ENCODE peak calls at places on chromosome 2, in five cellular contexts. B, U, S, J and N are unnamed samples. For H3K4me1, the result is how much of the 10 kb centered on the place peaks cover.

GRCh38 chr2:110978148-110978547 is 142.6 kb upstream of the BCL2L11 start:
- DNase-seq in B (no peak), U (no peak), S (no peak), J (no peak), N (no peak)

GRCh38 chr2:149799296-149799695 is 211.7 kb upstream of the MMADHC start:
- DNase-seq in B (no peak), U (no peak), S (no peak), J (no peak), N (peak)

GRCh38 chr2:109497447-109497846 is 116.3 kb downstream of the SEPTIN10 start:
- DNase-seq in B (no peak), U (no peak), S (no peak), J (no peak), N (no peak)

GRCh38 chr2:72757177-72757775 is 68.6 kb downstream of the EXOC6B start:
- DNase-seq in B (no peak), U (no peak), S (no peak), J (peak), N (peak)

GRCh38 chr2:160165095-160165494 is 35.0 kb downstream of the ITGB6 start:
- DNase-seq in B (no peak), U (no peak), S (no peak), J (no peak), N (no peak)

GRCh38 chr2:219454217-219454616 is 19.6 kb downstream of the SPEG start:
- DNase-seq in B (no peak), U (no peak), S (peak), J (no peak), N (no peak)

GRCh38 chr2:157471078-157471477 is 27.2 kb upstream of the CYTIP start:
- DNase-seq in B (no peak), U (no peak), S (no peak), J (no peak), N (no peak)

GRCh38 chr2:165239230-165239629 is at the start of gene SCN2A:
- DNase-seq in B (no peak), U (no peak), S (no peak), J (no peak), N (peak)

GRCh38 chr2:121008978-121009377 is 273.3 kb downstream of the GLI2 start:
- DNase-seq in B (no peak), U (no peak), S (no peak), J (no peak), N (no peak)

GRCh38 chr2:157420771-157421323 is 23.0 kb downstream of the CYTIP start:
- DNase-seq in B (no peak), U (no peak), S (no peak), J (no peak), N (no peak)

GRCh38 chr2:2108756-2109155 is 222.3 kb downstream of the MYT1L start:
- DNase-seq in B (no peak), U (no peak), S (no peak), J (no peak), N (no peak)

GRCh38 chr2:241052677-241053360 is 49.3 kb downstream of the MTERF4 start:
- DNase-seq in B (no peak), U (no peak), S (no peak), J (no peak), N (no peak)

GRCh38 chr2:218357194-218358177 is 829 bp downstream of the CATIP start:
- DNase-seq in B (no peak), U (no peak), S (no peak), J (no peak), N (no peak)

GRCh38 chr2:228545041-228545440 is 363.6 kb upstream of the SPHKAP start:
- DNase-seq in B (no peak), U (no peak), S (no peak), J (no peak), N (no peak)

GRCh38 chr2:172088245-172089004 is 3.1 kb downstream of the DLX1 start:
- DNase-seq in B (no peak), U (no peak), S (no peak), J (no peak), N (no peak)

GRCh38 chr2:108594132-108594981 is 60.1 kb downstream of the LIMS1 start:
- DNase-seq in B (no peak), U (no peak), S (no peak), J (no peak), N (no peak)

GRCh38 chr2:120257522-120257921 is 4.9 kb downstream of the RALB start:
- DNase-seq in B (no peak), U (no peak), S (no peak), J (no peak), N (no peak)

GRCh38 chr2:210475726-210476125 is 833 bp downstream of the LANCL1 start:
- DNase-seq in B (no peak), U (no peak), S (no peak), J (no peak), N (no peak)

GRCh38 chr2:101518470-101519172 is 43.7 kb upstream of the RFX8 start:
- DNase-seq in B (peak), U (no peak), S (no peak), J (peak), N (peak)

GRCh38 chr2:98478861-98479770 is 34.5 kb downstream of the INPP4A start:
- DNase-seq in B (no peak), U (no peak), S (no peak), J (no peak), N (no peak)

GRCh38 chr2:7014201-7014640 is 97.0 kb downstream of the RNF144A start:
- DNase-seq in B (no peak), U (no peak), S (no peak), J (no peak), N (peak)

GRCh38 chr2:7930800-7931635 is 750.8 kb upstream of the ID2 start:
- DNase-seq in B (no peak), U (no peak), S (no peak), J (no peak), N (no peak)

GRCh38 chr2:160932960-160933359 is 227.3 kb upstream of the TANK start:
- DNase-seq in B (no peak), U (no peak), S (no peak), J (no peak), N (no peak)

GRCh38 chr2:136060401-136060940 is 57.5 kb downstream of the CXCR4 start:
- DNase-seq in B (no peak), U (no peak), S (no peak), J (no peak), N (no peak)

GRCh38 chr2:12548906-12549305 is 167.8 kb upstream of the TRIB2 start:
- DNase-seq in B (no peak), U (no peak), S (no peak), J (no peak), N (no peak)

GRCh38 chr2:14340703-14341102 is 291.8 kb upstream of the LRATD1 start:
- DNase-seq in B (no peak), U (no peak), S (no peak), J (no peak), N (no peak)

GRCh38 chr2:238409341-238410200 is 17.2 kb upstream of the ASB1 start:
- DNase-seq in B (no peak), U (no peak), S (no peak), J (no peak), N (no peak)

GRCh38 chr2:176188969-176189665 is 649 bp downstream of the HOXD1 start:
- DNase-seq in B (peak), U (no peak), S (no peak), J (no peak), N (no peak)

GRCh38 chr2:70684846-70685622 is 83.0 kb downstream of the ADD2 start:
- DNase-seq in B (no peak), U (no peak), S (peak), J (peak), N (no peak)

GRCh38 chr2:212294816-212295215 is 243.8 kb downstream of the ERBB4 start:
- DNase-seq in B (no peak), U (no peak), S (no peak), J (no peak), N (no peak)

GRCh38 chr2:8319219-8319618 is 362.6 kb upstream of the ID2 start:
- DNase-seq in B (no peak), U (no peak), S (no peak), J (no peak), N (no peak)

GRCh38 chr2:55099493-55099877 is 49.2 kb upstream of the RTN4 start:
- DNase-seq in B (no peak), U (no peak), S (no peak), J (no peak), N (no peak)

GRCh38 chr2:187422277-187422676 is 25.8 kb downstream of the CALCRL start:
- DNase-seq in B (no peak), U (no peak), S (no peak), J (no peak), N (no peak)

GRCh38 chr2:71548589-71549485 is 95.5 kb downstream of the DYSF start:
- DNase-seq in B (peak), U (peak), S (peak), J (peak), N (peak)

GRCh38 chr2:44826601-44827000 is 114.9 kb upstream of the SIX3 start:
- DNase-seq in B (no peak), U (no peak), S (no peak), J (no peak), N (no peak)

GRCh38 chr2:40455661-40456060 is 3.8 kb upstream of the SLC8A1 start:
- DNase-seq in B (no peak), U (no peak), S (no peak), J (no peak), N (no peak)

GRCh38 chr2:27724905-27725693 is 46.4 kb upstream of the MRPL33 start:
- DNase-seq in B (no peak), U (no peak), S (peak), J (no peak), N (no peak)
- H3K27ac ChIP-seq in B (peak), U (peak), S (peak), J (no peak), N (peak)

GRCh38 chr2:42359894-42360483 is 1.0 kb downstream of the COX7A2L start:
- DNase-seq in B (no peak), U (no peak), S (no peak), J (no peak), N (peak)
- H3K4me1 ChIP-seq in B (under half), U (under half), S (under half), J (half or more), N (under half)

GRCh38 chr2:68391869-68392268 is 26.8 kb downstream of the PLEK start:
- DNase-seq in B (no peak), U (no peak), S (no peak), J (no peak), N (no peak)

GRCh38 chr2:68388772-68389171 is 23.7 kb downstream of the PLEK start:
- DNase-seq in B (no peak), U (no peak), S (no peak), J (no peak), N (no peak)

GRCh38 chr2:68390600-68390999 is 25.5 kb downstream of the PLEK start:
- DNase-seq in B (no peak), U (no peak), S (no peak), J (no peak), N (no peak)

GRCh38 chr2:68390114-68390513 is 25.0 kb downstream of the PLEK start:
- DNase-seq in B (no peak), U (no peak), S (no peak), J (no peak), N (no peak)

GRCh38 chr2:68391099-68391498 is 26.0 kb downstream of the PLEK start:
- DNase-seq in B (no peak), U (no peak), S (no peak), J (no peak), N (no peak)
- H3K4me3 ChIP-seq in B (no peak), U (no peak), S (no peak), J (no peak), N (no peak)

GRCh38 chr2:62222674-62223073 is 26.8 kb downstream of the B3GNT2 start:
- DNase-seq in B (no peak), U (no peak), S (peak), J (no peak), N (no peak)
- H3K27ac ChIP-seq in B (no peak), U (no peak), S (no peak), J (no peak), N (no peak)

GRCh38 chr2:47172922-47173695 is 18.0 kb upstream of the STPG4 start:
- DNase-seq in B (no peak), U (no peak), S (no peak), J (no peak), N (no peak)

GRCh38 chr2:47177042-47177565 is 22.0 kb upstream of the STPG4 start:
- DNase-seq in B (no peak), U (no peak), S (no peak), J (no peak), N (no peak)

GRCh38 chr2:47174731-47175361 is 19.7 kb upstream of the STPG4 start:
- DNase-seq in B (no peak), U (no peak), S (peak), J (peak), N (peak)

GRCh38 chr2:47172156-47172921 is 17.2 kb upstream of the STPG4 start:
- DNase-seq in B (no peak), U (no peak), S (no peak), J (no peak), N (peak)

DNA sequence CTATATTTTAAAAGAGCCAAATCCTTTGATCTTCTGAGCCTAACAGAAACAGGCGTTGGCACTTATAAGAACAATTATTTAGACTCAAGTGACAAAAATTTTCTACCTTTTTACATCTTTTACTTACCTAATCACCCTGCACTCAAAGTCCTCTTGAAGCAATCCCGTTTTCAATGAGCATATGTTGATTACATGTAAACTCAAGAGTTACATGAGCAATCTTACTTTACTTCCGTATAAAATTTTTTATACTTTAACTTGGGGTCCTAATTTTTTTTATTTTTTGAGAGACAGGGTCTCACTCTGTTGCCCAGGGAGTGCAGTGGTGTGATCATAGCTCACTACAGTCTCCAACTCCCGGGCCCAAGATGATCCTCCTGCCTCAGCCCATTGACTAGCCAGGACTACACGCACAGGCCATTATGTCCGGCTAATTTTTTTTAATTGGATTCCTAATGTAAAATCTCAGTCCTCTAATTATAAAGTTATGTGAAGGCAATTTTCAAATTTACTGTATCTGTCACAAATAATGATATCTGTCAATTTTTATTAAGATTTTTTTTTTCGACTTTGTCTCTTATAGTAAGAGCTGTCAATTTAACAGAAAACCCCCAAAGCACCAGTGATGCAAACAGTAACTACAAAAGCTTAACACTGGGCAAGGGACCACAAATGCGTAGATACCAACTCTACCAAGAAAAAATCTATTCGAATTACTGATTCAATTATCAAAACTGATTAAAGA is 19.1 kb upstream of the STPG4 start:
- DNase-seq in B (no peak), U (no peak), S (no peak), J (no peak), N (peak)
- H3K4me1 ChIP-seq in B (under half), U (under half), S (under half), J (half or more), N (under half)

GRCh38 chr2:48635786-48636185 is 18.1 kb downstream of the GTF2A1L start:
- DNase-seq in B (no peak), U (no peak), S (no peak), J (no peak), N (no peak)

DNA sequence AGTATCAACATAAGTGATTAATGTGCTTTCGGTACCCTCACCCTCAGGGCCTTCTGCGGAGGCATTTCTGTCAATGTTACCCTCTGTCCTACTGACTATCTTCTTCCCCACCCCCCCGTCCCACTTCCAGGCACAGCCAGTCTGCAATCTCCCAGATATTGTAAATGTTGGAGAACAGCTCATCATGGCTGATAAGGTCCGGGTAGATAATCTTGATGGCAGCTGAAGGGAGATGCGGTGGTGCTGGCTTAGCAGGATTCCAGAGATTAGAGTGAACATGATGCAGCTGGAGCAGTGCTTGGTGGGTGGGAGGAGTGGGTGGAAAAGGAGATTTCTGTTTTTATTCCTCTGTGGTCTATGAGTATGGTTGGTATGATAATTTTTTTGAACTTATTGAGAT is 15.5 kb downstream of the GTF2A1L start:
- DNase-seq in B (no peak), U (no peak), S (no peak), J (no peak), N (no peak)
- H3K4me3 ChIP-seq in B (no peak), U (no peak), S (no peak), J (no peak), N (no peak)

DNA sequence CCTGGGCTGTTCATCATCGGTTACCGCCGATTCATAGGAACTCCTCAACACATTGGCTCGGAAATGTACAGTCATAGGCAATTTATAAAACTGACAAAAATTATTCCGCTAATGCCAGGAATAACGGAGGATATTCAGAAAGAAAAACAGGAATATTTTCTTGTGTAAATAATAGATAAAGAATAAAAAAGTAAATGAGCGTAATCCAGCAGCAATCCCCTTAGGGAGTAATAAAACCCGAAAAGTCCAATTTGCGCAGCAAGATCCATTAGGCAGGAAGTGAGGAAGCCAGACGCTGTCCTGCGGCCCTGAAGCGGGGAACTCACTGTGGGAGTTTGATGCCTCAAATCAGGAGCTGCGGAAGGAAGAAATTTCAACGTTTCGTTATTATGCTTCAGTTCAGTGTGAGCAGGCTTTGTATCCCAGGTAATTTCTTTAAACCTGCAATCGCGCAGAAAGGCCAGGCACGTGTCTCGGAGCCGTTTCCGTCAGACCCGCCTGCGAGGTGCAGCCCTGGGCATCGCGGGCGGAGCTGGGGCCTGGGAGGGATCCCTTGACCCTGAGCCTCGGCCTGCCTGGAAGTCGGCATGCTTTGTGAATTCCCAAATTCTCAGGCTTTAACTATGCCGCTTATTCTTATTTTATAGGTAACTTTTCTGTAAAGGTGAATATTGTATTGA is 180.9 kb upstream of the ALKAL2 start:
- DNase-seq in B (no peak), U (no peak), S (no peak), J (no peak), N (no peak)
- H3K27ac ChIP-seq in B (no peak), U (no peak), S (no peak), J (no peak), N (no peak)